ENCODE peak calls at places on chromosomes 16 and 17, in ten cellular contexts. S, H, Z, W, O, N, J, D, C and X are unnamed samples.

GRCh38 chr16:51391798-51392511 is 240.9 kb upstream of the SALL1 start:
- DNase-seq in C (no peak), Z (no peak), W (no peak), J (no peak), S (no peak), D (no peak), O (no peak), N (no peak), H (no peak), X (no peak)

GRCh38 chr16:56662357-56663354 is 4.9 kb downstream of the MT1F start:
- DNase-seq in C (no peak), J (no peak), N (no peak), W (no peak), S (no peak), O (no peak), Z (no peak), H (no peak), D (no peak), X (no peak)

GRCh38 chr16:9597967-9598730 is 506.7 kb downstream of the HAPSTR1 start:
- DNase-seq in J (no peak), S (no peak), C (no peak), N (no peak), D (no peak), W (no peak), H (no peak), O (peak; percentile 47), Z (no peak), X (no peak)

GRCh38 chr16:20952144-20952797 is 51.7 kb downstream of the LYRM1 start:
- DNase-seq in S (no peak), W (no peak), D (peak; percentile 26), C (no peak), Z (no peak), H (no peak), N (no peak), J (no peak), O (no peak), X (no peak)

GRCh38 chr17:44971776-44972483 is 3.8 kb upstream of the C1QL1 start:
- DNase-seq in C (no peak), O (peak; percentile 40), J (no peak), S (no peak), H (no peak), W (no peak), Z (no peak), N (no peak), D (no peak), X (no peak)

GRCh38 chr17:69220098-69220497 is 8.5 kb downstream of the ABCA10 start:
- DNase-seq in W (no peak), S (no peak), C (no peak), O (no peak), J (no peak), N (no peak), H (no peak), Z (no peak), D (no peak), X (no peak)

GRCh38 chr17:11900103-11900502 is 97.2 kb downstream of the ZNF18 start:
- DNase-seq in D (no peak), Z (peak; percentile 21), W (peak; percentile 24), O (no peak), N (no peak), H (peak; percentile 21), C (no peak), S (no peak), J (no peak), X (no peak)

GRCh38 chr16:27273670-27274522 is 5.3 kb upstream of the NSMCE1 start:
- DNase-seq in D (peak; percentile 97), J (no peak), Z (no peak), H (no peak), W (no peak), S (peak; percentile 82), O (no peak), C (no peak), N (peak; percentile 84), X (peak; percentile 64)

GRCh38 chr17:65243838-65244237 is 106.7 kb downstream of the RGS9 start:
- DNase-seq in N (no peak), W (no peak), C (peak; percentile 81), J (peak; percentile 35), O (peak; percentile 23), D (peak; percentile 86), H (no peak), Z (peak; percentile 11), S (no peak), X (no peak)

GRCh38 chr16:77157773-77158172 is 33.2 kb upstream of the MON1B start:
- DNase-seq in W (no peak), D (no peak), S (no peak), O (no peak), N (no peak), J (no peak), H (no peak), C (no peak), Z (no peak), X (no peak)

GRCh38 chr17:8651013-8651412 is 20.5 kb upstream of the MYH10 start:
- DNase-seq in H (no peak), O (no peak), Z (no peak), N (no peak), C (no peak), W (no peak), D (no peak), S (no peak), J (no peak), X (no peak)

GRCh38 chr17:67431210-67432015 is 54.3 kb downstream of the PITPNC1 start:
- DNase-seq in W (no peak), H (no peak), N (no peak), O (no peak), S (peak; percentile 31), D (peak; percentile 76), C (no peak), Z (no peak), J (no peak), X (no peak)

GRCh38 chr17:37274432-37274831 is 101.4 kb upstream of the C17orf78 start:
- DNase-seq in Z (no peak), S (no peak), C (no peak), W (no peak), N (no peak), D (no peak), O (no peak), J (no peak), H (no peak), X (no peak)

GRCh38 chr17:15133826-15134225 is 131.3 kb downstream of the PMP22 start:
- DNase-seq in H (no peak), C (no peak), S (no peak), J (no peak), D (no peak), W (no peak), Z (no peak), O (no peak), N (no peak), X (no peak)
- H3K27ac ChIP-seq in H (no peak overlapping the region), C (no peak overlapping the region), S (no peak overlapping the region), J (no peak overlapping the region), D (no peak overlapping the region), W (no peak overlapping the region), Z (no peak overlapping the region), O (no peak overlapping the region), N (no peak overlapping the region), X (no peak overlapping the region)

GRCh38 chr16:88569985-88570690 is at the start of gene ZC3H18:
- DNase-seq in J (peak; percentile 95), O (peak; percentile 91), N (peak; percentile 98), S (peak; percentile 100), W (peak; percentile 95), D (peak; percentile 91), Z (peak; percentile 97), H (peak; percentile 98), C (peak; percentile 94), X (peak; percentile 98)

GRCh38 chr16:88569614-88569984 is 604 bp upstream of the ZC3H18 start:
- DNase-seq in D (no peak), C (peak; percentile 19), N (no peak), J (no peak), Z (no peak), S (peak; percentile 40), H (peak; percentile 33), W (no peak), O (no peak), X (no peak)

GRCh38 chr16:88566158-88566557 is 4.0 kb upstream of the ZC3H18 start:
- DNase-seq in H (no peak), J (no peak), O (no peak), W (no peak), C (no peak), N (no peak), S (no peak), D (peak; percentile 34), Z (no peak), X (no peak)

GRCh38 chr16:88568710-88569613 is 1.2 kb upstream of the ZC3H18 start:
- DNase-seq in S (no peak), W (no peak), D (no peak), J (no peak), Z (no peak), N (no peak), C (no peak), H (no peak), O (no peak), X (no peak)

GRCh38 chr16:88570691-88571092 is 489 bp downstream of the ZC3H18 start:
- DNase-seq in C (peak; percentile 22), O (no peak), S (peak; percentile 55), N (peak; percentile 49), J (no peak), D (no peak), W (no peak), H (no peak), Z (no peak), X (no peak)
- H3K27ac ChIP-seq in C (no peak overlapping the region), O (no peak overlapping the region), S (peak overlapping the region; percentile 85), N (peak overlapping the region; percentile 24), J (peak overlapping the region; percentile 68), D (peak overlapping the region; percentile 73), W (peak overlapping the region; percentile 90), H (peak overlapping the region; percentile 90), Z (peak overlapping the region; percentile 87), X (peak overlapping the region; percentile 77)

GRCh38 chr16:2831203-2831602 is 1.1 kb downstream of the ZG16B start:
- DNase-seq in W (no peak), J (no peak), N (no peak), H (no peak), Z (no peak), C (no peak), O (no peak), S (no peak), D (no peak), X (no peak)
- H3K27ac ChIP-seq in W (peak overlapping the region; percentile 93), J (no peak overlapping the region), N (no peak overlapping the region), H (no peak overlapping the region), Z (no peak overlapping the region), C (no peak overlapping the region), O (no peak overlapping the region), S (no peak overlapping the region), D (no peak overlapping the region), X (no peak overlapping the region)

DNA sequence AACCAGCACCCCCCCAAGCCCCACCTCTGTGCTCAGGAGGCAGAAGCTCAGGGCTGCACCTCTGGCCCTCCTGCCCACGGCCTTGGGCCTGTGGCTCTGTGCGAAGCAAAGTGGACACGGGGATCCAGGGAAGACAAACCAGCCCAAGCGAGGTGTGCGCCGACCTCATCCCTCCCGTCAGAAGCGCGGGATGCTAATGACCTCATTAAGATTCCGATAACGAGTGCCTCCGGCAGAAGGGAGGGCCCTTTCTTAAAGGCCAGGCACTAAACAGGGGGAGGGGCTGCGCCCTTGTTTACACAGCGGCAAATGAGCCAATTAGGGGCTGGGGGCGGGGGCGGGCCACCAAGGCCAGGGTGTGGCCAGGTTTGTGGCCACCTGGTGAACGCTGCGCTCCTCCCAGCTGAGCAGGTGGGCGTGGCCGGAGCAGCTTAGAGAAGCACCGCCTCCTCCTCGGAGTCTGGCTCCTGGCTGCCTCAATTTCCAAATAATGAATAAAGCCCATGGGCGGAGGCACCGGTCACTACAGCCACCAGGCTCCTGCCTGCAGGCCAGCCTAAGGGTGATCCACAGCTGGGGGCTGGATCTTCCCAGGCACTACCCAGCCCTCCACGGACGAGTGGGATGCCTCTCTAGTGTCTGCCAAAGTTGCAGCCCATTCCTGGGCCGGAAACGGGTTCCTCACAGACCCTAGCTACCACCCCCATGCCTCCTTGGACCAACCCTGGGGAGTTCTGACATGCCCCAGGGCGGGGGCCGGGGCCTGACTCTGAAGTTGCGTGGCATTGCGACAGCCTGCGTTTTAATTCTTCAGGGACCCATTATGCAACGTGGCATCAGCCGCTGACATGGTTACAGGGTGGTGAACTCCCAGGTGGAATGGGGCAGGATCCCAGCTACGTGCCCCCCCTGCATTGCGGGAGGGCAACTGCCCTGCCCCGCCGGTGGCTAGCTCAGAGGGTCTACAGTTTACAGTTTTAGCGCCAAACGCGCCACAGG is 3.0 kb downstream of the CBX4 start:
- DNase-seq in J (peak; percentile 80), H (no peak), C (peak; percentile 38), W (no peak), S (peak; percentile 89), N (peak; percentile 69), O (no peak), D (peak; percentile 42), Z (no peak), X (no peak)
- H3K27ac ChIP-seq in J (no peak overlapping the region), H (peak overlapping the region; percentile 95), C (no peak overlapping the region), W (peak overlapping the region; percentile 92), S (peak overlapping the region; percentile 32), N (peak overlapping the region; percentile 91), O (no peak overlapping the region), D (peak overlapping the region; percentile 94), Z (peak overlapping the region; percentile 41), X (peak overlapping the region; percentile 12)